ENCODE peak calls at places on chromosomes 3 and 15, in four cellular contexts. F, K, A and B are unnamed samples.

GRCh38 chr3:43327184-43327950 is 41.0 kb downstream of the SNRK start:
- DNase-seq in F (no peak), K (no peak), A (no peak), B (no peak)

GRCh38 chr15:73601449-73602425 is 31.5 kb downstream of the NPTN start:
- DNase-seq in F (no peak), K (no peak), A (peak; percentile 36), B (peak; percentile 34)

GRCh38 chr3:189195302-189195701 is 23.5 kb downstream of the TPRG1 start:
- DNase-seq in F (no peak), K (no peak), A (peak; percentile 29), B (peak; percentile 26)

GRCh38 chr3:156614642-156615511 is 59.5 kb upstream of the TIPARP start:
- DNase-seq in F (no peak), K (no peak), A (no peak), B (no peak)

GRCh38 chr3:120092444-120092843 is 1.8 kb downstream of the GSK3B start:
- DNase-seq in F (no peak), K (no peak), A (no peak), B (no peak)

GRCh38 chr3:61928020-61928419 is 366.6 kb downstream of the PTPRG start:
- DNase-seq in F (no peak), K (no peak), A (no peak), B (no peak)

GRCh38 chr3:197490098-197490497 is 65.7 kb downstream of the BDH1 start:
- DNase-seq in F (no peak), K (no peak), A (no peak), B (peak; percentile 82)

GRCh38 chr15:76312540-76313174 is 1.4 kb upstream of the ETFA start:
- DNase-seq in F (no peak), K (no peak), A (no peak), B (peak; percentile 52)

GRCh38 chr3:172402892-172403643 is 45.2 kb downstream of the GHSR start:
- DNase-seq in F (no peak), K (no peak), A (no peak), B (no peak)

GRCh38 chr15:99432271-99433025 is 133.3 kb upstream of the MEF2A start:
- DNase-seq in F (peak; percentile 28), K (peak; percentile 56), A (no peak), B (no peak)

GRCh38 chr3:134794950-134795775 is at the start of gene EPHB1:
- DNase-seq in F (peak; percentile 85), K (peak; percentile 89), A (peak; percentile 77), B (peak; percentile 86)

GRCh38 chr3:83738202-83738601 is 1220.6 kb upstream of the CADM2 start:
- DNase-seq in F (no peak), K (no peak), A (no peak), B (no peak)

GRCh38 chr3:131217296-131217741 is 164.3 kb upstream of the NUDT16 start:
- DNase-seq in F (peak; percentile 32), K (no peak), A (no peak), B (no peak)

GRCh38 chr15:70602834-70603560 is 160.4 kb downstream of the UACA start:
- DNase-seq in F (no peak), K (no peak), A (peak; percentile 18), B (no peak)

GRCh38 chr3:198088421-198088955 is 128.5 kb downstream of the LMLN start:
- DNase-seq in F (no peak), K (no peak), A (no peak), B (no peak)

GRCh38 chr3:197014942-197015575 is 14.6 kb downstream of the MELTF start:
- DNase-seq in F (no peak), K (no peak), A (no peak), B (no peak)

GRCh38 chr15:75820206-75820605 is 23.0 kb upstream of the UBE2Q2 start:
- DNase-seq in F (no peak), K (no peak), A (no peak), B (no peak)

GRCh38 chr15:98683821-98684220 is 35.5 kb downstream of the IGF1R start:
- DNase-seq in F (no peak), K (no peak), A (no peak), B (no peak)

GRCh38 chr3:71690222-71690821 is 34.9 kb downstream of the EIF4E3 start:
- DNase-seq in F (peak; percentile 50), K (no peak), A (no peak), B (peak; percentile 49)

GRCh38 chr3:39383190-39383912 is at the start of gene SLC25A38:
- DNase-seq in F (peak; percentile 82), K (peak; percentile 88), A (peak; percentile 84), B (peak; percentile 75)

GRCh38 chr3:72307438-72308105 is 522.6 kb upstream of the PROK2 start:
- DNase-seq in F (no peak), K (no peak), A (no peak), B (no peak)

GRCh38 chr3:50057756-50058155 is 31.0 kb upstream of the RBM5 start:
- DNase-seq in F (no peak), K (no peak), A (no peak), B (no peak)

GRCh38 chr3:127135241-127136023 is 57.5 kb upstream of the PRR23E start:
- DNase-seq in F (peak; percentile 62), K (peak; percentile 64), A (no peak), B (peak; percentile 28)

GRCh38 chr3:33982269-33982798 is 183.9 kb downstream of the PDCD6IP start:
- DNase-seq in F (no peak), K (no peak), A (no peak), B (no peak)

GRCh38 chr3:10224794-10225660 is 23.2 kb upstream of the TATDN2 start:
- DNase-seq in F (peak; percentile 52), K (peak; percentile 86), A (peak; percentile 75), B (peak; percentile 41)

GRCh38 chr3:131036200-131036816 is 9.6 kb downstream of the NEK11 start:
- DNase-seq in F (no peak), K (no peak), A (no peak), B (peak; percentile 34)

GRCh38 chr15:81723758-81724157 is 322.1 kb downstream of the MEX3B start:
- DNase-seq in F (no peak), K (no peak), A (no peak), B (peak; percentile 39)

GRCh38 chr15:76961277-76962010 is 29.9 kb downstream of the RCN2 start:
- DNase-seq in F (no peak), K (no peak), A (no peak), B (no peak)

GRCh38 chr3:197028711-197029510 is 706 bp downstream of the MELTF start:
- DNase-seq in F (peak; percentile 42), K (peak; percentile 63), A (no peak), B (no peak)

GRCh38 chr3:118991775-118992174 is 42.9 kb downstream of the IGSF11 start:
- DNase-seq in F (no peak), K (no peak), A (no peak), B (no peak)

GRCh38 chr3:161332792-161333191 is 38.5 kb downstream of the SPTSSB start:
- DNase-seq in F (no peak), K (no peak), A (no peak), B (no peak)

GRCh38 chr3:187967982-187968381 is 186.0 kb upstream of the LPP start:
- DNase-seq in F (no peak), K (no peak), A (no peak), B (no peak)

DNA sequence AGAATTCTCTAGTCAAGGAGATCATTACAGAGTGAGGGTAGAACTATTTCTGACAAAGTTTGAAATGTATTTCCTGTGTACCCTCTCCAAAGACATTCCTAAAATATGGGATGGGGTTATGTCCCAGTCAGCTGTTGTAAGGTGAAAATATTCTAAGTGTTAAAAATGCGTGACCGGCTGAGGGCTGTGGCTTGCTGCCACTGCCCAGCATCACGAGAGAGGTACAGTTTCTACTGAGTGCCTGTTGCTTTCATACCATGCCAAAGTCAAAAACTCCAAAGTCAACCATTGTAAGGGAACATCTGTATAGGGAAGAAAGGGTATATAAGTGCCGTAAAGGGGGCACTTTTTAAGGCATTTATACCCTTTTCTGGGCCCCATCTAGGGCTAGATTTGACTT is 30.9 kb downstream of the MAP6D1 start:
- DNase-seq in F (no peak), K (no peak), A (no peak), B (no peak)
- H3K36me3 ChIP-seq in F (no peaks in the 10 kb centered on the region), K (peaks cover 22% of the 10 kb centered on the region), A (peaks cover 15% of the 10 kb centered on the region), B (peaks cover 74% of the 10 kb centered on the region)

DNA sequence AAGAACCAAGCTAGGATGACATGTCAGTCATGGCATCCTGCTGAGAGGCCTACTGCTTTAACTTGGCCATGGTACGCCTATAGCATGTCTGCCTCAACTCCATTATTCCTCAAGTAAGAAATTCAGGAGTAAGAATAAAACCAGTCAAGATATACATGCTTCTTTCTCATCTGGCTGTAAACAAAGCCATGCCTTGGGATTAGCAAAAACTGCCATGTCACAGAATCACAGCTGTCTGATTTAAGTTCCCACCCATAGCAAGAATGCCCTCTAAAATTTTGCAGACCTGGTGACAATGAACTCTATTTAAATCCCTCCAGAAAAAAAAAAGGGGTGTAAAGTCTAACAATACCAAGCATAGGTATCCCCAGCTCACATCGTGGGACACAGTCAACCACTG is 55.6 kb upstream of the ACAN start:
- DNase-seq in F (no peak), K (no peak), A (no peak), B (no peak)
- H3K4me3 ChIP-seq in F (no peak overlapping the region), K (no peak overlapping the region), A (no peak overlapping the region), B (no peak overlapping the region)

GRCh38 chr3:111932962-111933361 is 45.9 kb upstream of the ABHD10 start:
- DNase-seq in F (no peak), K (no peak), A (no peak), B (no peak)
- H3K36me3 ChIP-seq in F (no peaks in the 10 kb centered on the region), K (no peaks in the 10 kb centered on the region), A (peaks cover 9% of the 10 kb centered on the region), B (peaks cover 20% of the 10 kb centered on the region)

GRCh38 chr3:56795097-56795806 is 6.5 kb downstream of the ARHGEF3 start:
- DNase-seq in F (no peak), K (no peak), A (peak; percentile 42), B (no peak)

GRCh38 chr3:56796996-56797395 is 4.8 kb downstream of the ARHGEF3 start:
- DNase-seq in F (no peak), K (no peak), A (no peak), B (no peak)

GRCh38 chr3:56795807-56796185 is 6.0 kb downstream of the ARHGEF3 start:
- DNase-seq in F (no peak), K (no peak), A (no peak), B (no peak)

GRCh38 chr3:56799251-56799882 is 2.4 kb downstream of the ARHGEF3 start:
- DNase-seq in F (no peak), K (no peak), A (no peak), B (no peak)

DNA sequence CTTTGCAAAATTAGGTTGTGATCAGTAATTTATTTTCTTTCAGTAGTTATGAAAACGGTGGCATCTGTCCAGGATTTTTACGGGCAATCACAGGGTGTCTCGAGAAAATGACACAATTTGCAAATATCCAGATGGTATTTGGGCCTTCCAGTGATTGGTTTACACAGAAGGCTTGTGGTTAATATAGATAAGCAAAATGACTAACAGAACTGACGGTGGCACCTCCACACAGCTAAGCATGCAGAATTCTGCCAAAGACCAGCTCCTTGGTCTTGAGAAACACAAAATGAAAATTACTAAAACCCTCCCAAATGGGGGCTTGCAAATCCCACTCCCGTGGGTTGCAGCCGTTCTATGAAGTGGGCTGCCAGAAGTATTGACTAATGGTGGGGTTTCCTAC is 5.5 kb downstream of the ARHGEF3 start:
- DNase-seq in F (no peak), K (no peak), A (no peak), B (no peak)
- H3K4me3 ChIP-seq in F (no peak overlapping the region), K (no peak overlapping the region), A (no peak overlapping the region), B (no peak overlapping the region)

GRCh38 chr3:46929324-46929723 is 47.2 kb downstream of the CCDC12 start:
- DNase-seq in F (peak; percentile 23), K (peak; percentile 66), A (peak; percentile 68), B (no peak)

GRCh38 chr3:46926871-46927717 is 49.5 kb downstream of the CCDC12 start:
- DNase-seq in F (peak; percentile 27), K (peak; percentile 62), A (no peak), B (no peak)

GRCh38 chr3:46927718-46928073 is 48.8 kb downstream of the CCDC12 start:
- DNase-seq in F (no peak), K (no peak), A (no peak), B (no peak)

GRCh38 chr3:46926447-46926846 is 48.9 kb downstream of the PTH1R start:
- DNase-seq in F (no peak), K (no peak), A (no peak), B (no peak)

GRCh38 chr3:46928297-46928696 is 48.2 kb downstream of the CCDC12 start:
- DNase-seq in F (no peak), K (peak; percentile 11), A (no peak), B (no peak)
- H3K36me3 ChIP-seq in F (no peaks in the 10 kb centered on the region), K (peaks cover 14% of the 10 kb centered on the region), A (peaks cover 4% of the 10 kb centered on the region), B (peaks cover 32% of the 10 kb centered on the region)